ENCODE peak calls at places on chromosomes 6 and 20, in six cellular contexts. C, A, W, N, T and P are unnamed samples.
A peak's percentile ranks its signal among the peaks of the same experiment; 100 is the strongest.

GRCh38 chr20:52494244-52494643 is 302.7 kb upstream of the ZFP64 start:
- DNase-seq in C (no peak), A (no peak), W (no peak), N (no peak), T (peak; percentile 66), P (no peak)

GRCh38 chr6:134590449-134590848 is 272.5 kb upstream of the SGK1 start:
- DNase-seq in C (no peak), A (no peak), W (no peak), N (no peak), T (no peak), P (no peak)

GRCh38 chr20:57622201-57622570 is 2.0 kb upstream of the ZBP1 start:
- DNase-seq in C (no peak), A (no peak), W (no peak), N (no peak), T (no peak), P (no peak)

GRCh38 chr6:156953478-156954146 is 176.4 kb downstream of the ARID1B start:
- DNase-seq in C (no peak), A (peak; percentile 14), W (peak; percentile 95), N (no peak), T (peak; percentile 22), P (no peak)

GRCh38 chr6:19866199-19866872 is 29.2 kb downstream of the ID4 start:
- DNase-seq in C (no peak), A (no peak), W (peak; percentile 54), N (no peak), T (no peak), P (no peak)

GRCh38 chr20:10247440-10247839 is 28.8 kb downstream of the SNAP25 start:
- DNase-seq in C (no peak), A (no peak), W (no peak), N (no peak), T (no peak), P (no peak)

GRCh38 chr6:32070814-32071466 is 32.7 kb downstream of the CYP21A2 start:
- DNase-seq in C (no peak), A (no peak), W (no peak), N (no peak), T (no peak), P (no peak)

GRCh38 chr6:106964099-106964498 is 10.4 kb downstream of the CD24 start:
- DNase-seq in C (no peak), A (no peak), W (no peak), N (no peak), T (no peak), P (no peak)

GRCh38 chr6:72286911-72287311 is 335.0 kb upstream of the KCNQ5 start:
- DNase-seq in C (no peak), A (no peak), W (no peak), N (no peak), T (no peak), P (no peak)

GRCh38 chr6:158877716-158878115 is 58.5 kb upstream of the EZR start:
- DNase-seq in C (no peak), A (no peak), W (no peak), N (no peak), T (no peak), P (no peak)

GRCh38 chr6:19337103-19337502 is 500.1 kb upstream of the ID4 start:
- DNase-seq in C (no peak), A (no peak), W (no peak), N (no peak), T (no peak), P (no peak)

GRCh38 chr20:23362392-23363256 is 642 bp downstream of the GZF1 start:
- DNase-seq in C (no peak), A (peak; percentile 11), W (peak; percentile 11), N (no peak), T (peak; percentile 30), P (no peak)

GRCh38 chr6:122128445-122128844 is 271.0 kb upstream of the HSF2 start:
- DNase-seq in C (no peak), A (no peak), W (no peak), N (no peak), T (no peak), P (no peak)

GRCh38 chr6:132734694-132735236 is 20.9 kb upstream of the VNN1 start:
- DNase-seq in C (no peak), A (no peak), W (no peak), N (no peak), T (no peak), P (no peak)

GRCh38 chr6:83546636-83547035 is 34.3 kb downstream of the PRSS35 start:
- DNase-seq in C (no peak), A (no peak), W (no peak), N (no peak), T (no peak), P (no peak)

GRCh38 chr20:32580970-32581838 is 3.9 kb downstream of the NOL4L start:
- DNase-seq in C (peak; percentile 80), A (no peak), W (no peak), N (no peak), T (peak; percentile 40), P (no peak)

GRCh38 chr6:104692008-104692407 is 167.7 kb downstream of the HACE1 start:
- DNase-seq in C (no peak), A (no peak), W (no peak), N (no peak), T (no peak), P (no peak)

GRCh38 chr20:3980260-3981131 is 34.9 kb downstream of the RNF24 start:
- DNase-seq in C (no peak), A (no peak), W (no peak), N (no peak), T (peak; percentile 55), P (no peak)

GRCh38 chr6:123402052-123402451 is 234.7 kb downstream of the TRDN start:
- DNase-seq in C (no peak), A (no peak), W (no peak), N (no peak), T (no peak), P (no peak)

GRCh38 chr6:43953256-43953655 is 174.0 kb downstream of the MRPL14 start:
- DNase-seq in C (no peak), A (no peak), W (no peak), N (no peak), T (no peak), P (no peak)

GRCh38 chr6:26273673-26274595 is 91.1 kb upstream of the BTN3A2 start:
- DNase-seq in C (no peak), A (no peak), W (no peak), N (no peak), T (no peak), P (no peak)

GRCh38 chr20:20303320-20303719 is 64.6 kb upstream of the INSM1 start:
- DNase-seq in C (no peak), A (no peak), W (no peak), N (no peak), T (no peak), P (no peak)

GRCh38 chr20:15992564-15992963 is 580.7 kb downstream of the KIF16B start:
- DNase-seq in C (no peak), A (no peak), W (no peak), N (no peak), T (no peak), P (no peak)

GRCh38 chr20:23039885-23040508 is 4.9 kb downstream of the SSTR4 start:
- DNase-seq in C (no peak), A (no peak), W (no peak), N (no peak), T (no peak), P (no peak)

GRCh38 chr6:136024711-136025110 is 173.2 kb downstream of the PDE7B start:
- DNase-seq in C (no peak), A (no peak), W (no peak), N (no peak), T (no peak), P (no peak)

GRCh38 chr20:50191566-50192363 is 1.1 kb downstream of the CEBPB start:
- DNase-seq in C (peak; percentile 93), A (peak; percentile 5), W (peak; percentile 48), N (peak; percentile 68), T (peak; percentile 66), P (peak; percentile 36)

GRCh38 chr20:39424923-39425678 is 463.0 kb downstream of the DHX35 start:
- DNase-seq in C (no peak), A (no peak), W (no peak), N (no peak), T (no peak), P (no peak)

GRCh38 chr20:57498425-57499400 is 26.2 kb downstream of the CTCFL start:
- DNase-seq in C (no peak), A (no peak), W (peak; percentile 71), N (no peak), T (peak; percentile 46), P (no peak)

GRCh38 chr6:107713214-107713962 is 110.7 kb downstream of the SCML4 start:
- DNase-seq in C (no peak), A (peak; percentile 14), W (no peak), N (no peak), T (peak; percentile 64), P (no peak)

GRCh38 chr20:2585811-2586210 is 49.4 kb downstream of the TMC2 start:
- DNase-seq in C (no peak), A (no peak), W (no peak), N (no peak), T (no peak), P (no peak)

GRCh38 chr6:130872250-130873095 is 45.3 kb downstream of the SMLR1 start:
- DNase-seq in C (peak; percentile 88), A (peak; percentile 36), W (no peak), N (peak; percentile 46), T (peak; percentile 70), P (peak; percentile 64)

GRCh38 chr20:6157345-6157744 is 34.5 kb upstream of the FERMT1 start:
- DNase-seq in C (no peak), A (no peak), W (no peak), N (no peak), T (no peak), P (no peak)

GRCh38 chr6:114419175-114419574 is 76.4 kb upstream of the HS3ST5 start:
- DNase-seq in C (no peak), A (no peak), W (no peak), N (no peak), T (no peak), P (no peak)

GRCh38 chr6:51112731-51113130 is 294.1 kb downstream of the TFAP2B start:
- DNase-seq in C (no peak), A (no peak), W (no peak), N (no peak), T (no peak), P (no peak)

GRCh38 chr20:3430376-3431069 is 23.1 kb upstream of the DNAAF9 start:
- DNase-seq in C (no peak), A (no peak), W (no peak), N (no peak), T (no peak), P (no peak)

GRCh38 chr6:139006470-139006869 is 18.4 kb upstream of the REPS1 start:
- DNase-seq in C (no peak), A (no peak), W (no peak), N (no peak), T (no peak), P (no peak)

GRCh38 chr6:37667050-37667814 is 30.5 kb downstream of the MDGA1 start:
- DNase-seq in C (no peak), A (no peak), W (no peak), N (no peak), T (no peak), P (no peak)

GRCh38 chr20:63006611-63007471 is at the start of gene BHLHE23:
- DNase-seq in C (no peak), A (no peak), W (peak; percentile 47), N (no peak), T (peak; percentile 20), P (no peak)

GRCh38 chr6:158631678-158632537 is 12.6 kb downstream of the DYNLT1 start:
- DNase-seq in C (no peak), A (no peak), W (no peak), N (no peak), T (no peak), P (no peak)

GRCh38 chr20:62501801-62502495 is 26.2 kb upstream of the GATA5 start:
- DNase-seq in C (no peak), A (peak; percentile 38), W (no peak), N (no peak), T (peak; percentile 88), P (peak; percentile 50)